ENCODE peak calls at places on chromosomes 4 and X, in four cellular contexts. One of them, this sample, is unnamed.

GRCh38 chr4:109590841-109591357 is 30.9 kb downstream of the MCUB start:
- DNase-seq in NCI-H2081: no peak
- DNase-seq in HFFc6: no peak
- DNase-seq in NCI-H524: no peak
- DNase-seq in this sample: no peak

GRCh38 chrX:154804957-154805695 is at the start of gene MPP1:
- DNase-seq in HFFc6: peak; percentile 50
- DNase-seq in NCI-H524: peak; percentile 45
- DNase-seq in NCI-H2081: peak; percentile 20
- DNase-seq in this sample: peak; percentile 76

GRCh38 chrX:24357101-24357500 is 3.3 kb upstream of the SUPT20HL1 start:
- DNase-seq in NCI-H2081: no peak
- DNase-seq in NCI-H524: no peak
- DNase-seq in HFFc6: peak; percentile 1
- DNase-seq in this sample: peak; percentile 82

GRCh38 chr4:74287791-74288190 is 20.5 kb upstream of the EPGN start:
- DNase-seq in NCI-H2081: no peak
- DNase-seq in HFFc6: no peak
- DNase-seq in NCI-H524: no peak
- DNase-seq in this sample: no peak

GRCh38 chrX:118839334-118839958 is 15.8 kb downstream of the ZCCHC12 start:
- DNase-seq in HFFc6: no peak
- DNase-seq in NCI-H524: peak; percentile 69
- DNase-seq in NCI-H2081: peak; percentile 87
- DNase-seq in this sample: peak; percentile 54

GRCh38 chrX:49884290-49884862 is 5.1 kb downstream of the USP27X start:
- DNase-seq in NCI-H2081: peak; percentile 41
- DNase-seq in NCI-H524: peak; percentile 59
- DNase-seq in HFFc6: peak; percentile 50
- DNase-seq in this sample: peak; percentile 53

GRCh38 chr4:3787489-3788365 is 21.5 kb downstream of the ADRA2C start:
- DNase-seq in HFFc6: no peak
- DNase-seq in NCI-H2081: no peak
- DNase-seq in NCI-H524: no peak
- DNase-seq in this sample: no peak

GRCh38 chrX:129750971-129751370 is 12.2 kb downstream of the XPNPEP2 start:
- DNase-seq in HFFc6: no peak
- DNase-seq in NCI-H524: no peak
- DNase-seq in NCI-H2081: no peak
- DNase-seq in this sample: no peak

GRCh38 chr4:138658518-138658917 is 357.1 kb upstream of the NOCT start:
- DNase-seq in NCI-H524: no peak
- DNase-seq in NCI-H2081: no peak
- DNase-seq in HFFc6: no peak
- DNase-seq in this sample: no peak

GRCh38 chrX:50627696-50628095 is 157.1 kb upstream of the DGKK start:
- DNase-seq in NCI-H524: no peak
- DNase-seq in NCI-H2081: no peak
- DNase-seq in HFFc6: no peak
- DNase-seq in this sample: no peak

GRCh38 chr4:139556735-139557505 is 901 bp upstream of the SETD7 start:
- DNase-seq in HFFc6: no peak
- DNase-seq in NCI-H2081: peak; percentile 70
- DNase-seq in NCI-H524: peak; percentile 92
- DNase-seq in this sample: peak; percentile 39

GRCh38 chr4:156677136-156677535 is 294.5 kb downstream of the PDGFC start:
- DNase-seq in NCI-H524: peak; percentile 12
- DNase-seq in HFFc6: no peak
- DNase-seq in NCI-H2081: no peak
- DNase-seq in this sample: peak; percentile 36

This sample was measured in lung microvascular endothelial cell.